ENCODE peak calls at places on chromosomes 13 and 19, in five cellular contexts. S is non-pigmented ciliary epithelial cell; L is activated CD8-positive, alpha-beta T cell treated with anti-CD3 and anti-CD28 coated beads, Interleukin-2, amount 10 ng/mL, durations not matched to agents 7 days and 5 days; U is AML-193; P is stimulated activated CD8-positive, alpha-beta memory T cell treated with anti-CD3 and anti-CD28 coated beads, Interleukin-2, amount 100 ng/mL, for 1 hour. I is an unnamed sample.

GRCh38 chr13:25659091-25659502 is 287.3 kb downstream of the ATP8A2 start:
- DNase-seq in S (no peak), L (no peak), U (no peak), P (no peak), I (no peak)

GRCh38 chr19:13849991-13850909 is 26.7 kb upstream of the NANOS3 start:
- DNase-seq in S (no peak), L (peak), U (no peak), P (no peak), I (peak)

GRCh38 chr19:17673937-17674799 is 14.0 kb downstream of the UNC13A start:
- DNase-seq in S (no peak), L (no peak), U (no peak), P (no peak), I (no peak)

GRCh38 chr19:44816301-44816700 is 7.4 kb downstream of the BCAM start:
- DNase-seq in S (no peak), L (no peak), U (no peak), P (no peak), I (no peak)

GRCh38 chr19:7933411-7933810 is 7.5 kb upstream of the CTXN1 start:
- DNase-seq in S (no peak), L (no peak), U (no peak), P (no peak), I (no peak)

GRCh38 chr13:30572859-30573275 is 44.9 kb upstream of the USPL1 start:
- DNase-seq in S (no peak), L (peak), U (peak), P (no peak), I (no peak)

GRCh38 chr13:43805681-43806128 is 18.9 kb upstream of the ENOX1 start:
- DNase-seq in S (no peak), L (no peak), U (no peak), P (no peak), I (no peak)

GRCh38 chr13:31913459-31913858 is 118.1 kb upstream of the FRY start:
- DNase-seq in S (no peak), L (no peak), U (no peak), P (no peak), I (no peak)

GRCh38 chr19:5339950-5340636 is 519 bp downstream of the PTPRS start:
- DNase-seq in S (no peak), L (no peak), U (no peak), P (no peak), I (no peak)

GRCh38 chr19:52296400-52296772 is 583 bp upstream of the ZNF480 start:
- DNase-seq in S (no peak), L (no peak), U (no peak), P (no peak), I (no peak)

GRCh38 chr13:28475916-28476725 is 18.8 kb downstream of the FLT1 start:
- DNase-seq in S (peak), L (no peak), U (peak), P (no peak), I (no peak)

GRCh38 chr13:64274481-64275217 is 2859.0 kb upstream of the PCDH20 start:
- DNase-seq in S (peak), L (no peak), U (no peak), P (no peak), I (no peak)

GRCh38 chr13:50699874-50700663 is 143.4 kb downstream of the DLEU7 start:
- DNase-seq in S (no peak), L (no peak), U (no peak), P (no peak), I (no peak)

GRCh38 chr13:110017379-110017778 is 231.0 kb upstream of the IRS2 start:
- DNase-seq in S (peak), L (no peak), U (no peak), P (no peak), I (no peak)

GRCh38 chr19:45901912-45902650 is at the start of gene MYPOP:
- DNase-seq in S (no peak), L (no peak), U (no peak), P (no peak), I (no peak)

GRCh38 chr13:111183959-111184684 is 69.0 kb downstream of the ARHGEF7 start:
- DNase-seq in S (no peak), L (no peak), U (no peak), P (no peak), I (no peak)

GRCh38 chr19:54023191-54023590 is 31.8 kb downstream of the CACNG6 start:
- DNase-seq in S (no peak), L (no peak), U (no peak), P (no peak), I (no peak)

GRCh38 chr19:43380771-43381386 is 27.4 kb downstream of the CD177 start:
- DNase-seq in S (no peak), L (no peak), U (no peak), P (no peak), I (no peak)

GRCh38 chr19:35978271-35978670 is 16.7 kb upstream of the SDHAF1 start:
- DNase-seq in S (no peak), L (no peak), U (no peak), P (no peak), I (no peak)

GRCh38 chr13:32165791-32166190 is 134.2 kb downstream of the FRY start:
- DNase-seq in S (no peak), L (no peak), U (no peak), P (no peak), I (peak)

GRCh38 chr13:80168089-80168850 is 172.7 kb downstream of the SPRY2 start:
- DNase-seq in S (no peak), L (no peak), U (peak), P (no peak), I (no peak)

GRCh38 chr13:98478134-98479129 is 98.5 kb downstream of the STK24 start:
- DNase-seq in S (no peak), L (no peak), U (peak), P (no peak), I (no peak)

GRCh38 chr13:87999141-87999765 is 328.1 kb downstream of the SLITRK5 start:
- DNase-seq in S (no peak), L (no peak), U (no peak), P (no peak), I (no peak)

GRCh38 chr13:22107549-22107948 is 436.7 kb downstream of the FGF9 start:
- DNase-seq in S (no peak), L (no peak), U (no peak), P (no peak), I (no peak)

GRCh38 chr19:48111280-48111679 is 663 bp upstream of the PLA2G4C start:
- DNase-seq in S (no peak), L (no peak), U (no peak), P (no peak), I (no peak)

GRCh38 chr13:95150555-95150954 is 150.7 kb downstream of the ABCC4 start:
- DNase-seq in S (no peak), L (no peak), U (no peak), P (no peak), I (no peak)

GRCh38 chr13:87384099-87384498 is 287.1 kb upstream of the SLITRK5 start:
- DNase-seq in S (no peak), L (no peak), U (no peak), P (no peak), I (no peak)

GRCh38 chr19:11209892-11210655 is 12.7 kb upstream of the KANK2 start:
- DNase-seq in S (no peak), L (no peak), U (no peak), P (no peak), I (no peak)

GRCh38 chr19:400976-401835 is 7.7 kb downstream of the C2CD4C start:
- DNase-seq in S (no peak), L (no peak), U (no peak), P (no peak), I (no peak)

GRCh38 chr13:86892330-86892729 is 778.8 kb upstream of the SLITRK5 start:
- DNase-seq in S (peak), L (no peak), U (no peak), P (no peak), I (no peak)

GRCh38 chr13:36282818-36283432 is 14.7 kb downstream of the CCDC169 start:
- DNase-seq in S (no peak), L (no peak), U (peak), P (no peak), I (no peak)

GRCh38 chr19:16470911-16471811 is 609 bp downstream of the EPS15L1 start:
- DNase-seq in S (no peak), L (peak), U (no peak), P (no peak), I (no peak)

GRCh38 chr13:86409466-86410241 is 610.4 kb upstream of the SLITRK6 start:
- DNase-seq in S (no peak), L (no peak), U (no peak), P (no peak), I (no peak)

GRCh38 chr19:18444513-18444912 is 6.6 kb upstream of the ISYNA1 start:
- DNase-seq in S (no peak), L (no peak), U (no peak), P (no peak), I (no peak)

GRCh38 chr19:50844296-50844935 is 10.3 kb upstream of the KLK3 start:
- DNase-seq in S (no peak), L (no peak), U (no peak), P (no peak), I (no peak)

GRCh38 chr13:64912141-64912540 is 2318.0 kb downstream of the PCDH9 start:
- DNase-seq in S (peak), L (no peak), U (no peak), P (no peak), I (no peak)

GRCh38 chr19:2724148-2724557 is 3.0 kb upstream of the DIRAS1 start:
- DNase-seq in S (no peak), L (no peak), U (no peak), P (no peak), I (no peak)

GRCh38 chr13:27500806-27501534 is 50.6 kb upstream of the MTIF3 start:
- DNase-seq in S (no peak), L (no peak), U (no peak), P (no peak), I (no peak)

GRCh38 chr13:91406619-91407018 is 8.2 kb downstream of the GPC5 start:
- DNase-seq in S (no peak), L (peak), U (peak), P (no peak), I (no peak)